ENCODE peak calls at places on chromosomes 7 and 10, in five cellular contexts. O is thoracic aorta, P is H7, Q is mesendoderm, L is dorsolateral prefrontal cortex. D is an unnamed sample.

GRCh38 chr7:106545275-106545674 is 115.7 kb downstream of the CCDC71L start:
- DNase-seq in O (no peak), P (no peak), Q (no peak), L (no peak), D (no peak)

GRCh38 chr10:94803307-94803706 is 40.8 kb downstream of the CYP2C19 start:
- DNase-seq in O (no peak), P (no peak), Q (peak; percentile 61), L (no peak), D (peak; percentile 43)

GRCh38 chr10:110529596-110530011 is 31.9 kb downstream of the DUSP5 start:
- DNase-seq in O (no peak), P (peak; percentile 46), Q (peak; percentile 90), L (no peak), D (peak; percentile 92)

GRCh38 chr10:75428434-75429158 is 2.8 kb upstream of the LRMDA start:
- DNase-seq in O (no peak), P (no peak), Q (no peak), L (no peak), D (peak; percentile 51)

GRCh38 chr7:141584935-141585334 is 33.7 kb downstream of the AGK start:
- DNase-seq in O (no peak), P (peak; percentile 57), Q (peak; percentile 85), L (no peak), D (peak; percentile 65)

GRCh38 chr10:133349577-133350011 is 2.4 kb downstream of the PRAP1 start:
- DNase-seq in O (no peak), P (no peak), Q (no peak), L (no peak), D (no peak)

GRCh38 chr7:99651290-99651689 is 28.5 kb downstream of the CYP3A5 start:
- DNase-seq in O (no peak), P (no peak), Q (no peak), L (no peak), D (no peak)

GRCh38 chr10:3482200-3482993 is 302.6 kb downstream of the KLF6 start:
- DNase-seq in O (peak; percentile 26), P (peak; percentile 53), Q (peak; percentile 77), L (no peak), D (peak; percentile 54)

GRCh38 chr7:70571403-70571911 is 560.5 kb upstream of the GALNT17 start:
- DNase-seq in O (no peak), P (no peak), Q (no peak), L (no peak), D (peak; percentile 49)

GRCh38 chr10:20059084-20059835 is 243.0 kb downstream of the PLXDC2 start:
- DNase-seq in O (no peak), P (no peak), Q (no peak), L (no peak), D (no peak)

GRCh38 chr7:1285556-1286301 is 53.1 kb downstream of the UNCX start:
- DNase-seq in O (no peak), P (no peak), Q (no peak), L (peak; percentile 10), D (no peak)

GRCh38 chr7:151403764-151404163 is 6.1 kb downstream of the WDR86 start:
- DNase-seq in O (no peak), P (peak; percentile 56), Q (no peak), L (no peak), D (peak; percentile 22)

GRCh38 chr7:116930156-116930913 is 23.0 kb upstream of the ST7 start:
- DNase-seq in O (peak; percentile 49), P (peak; percentile 63), Q (peak; percentile 81), L (peak; percentile 87), D (peak; percentile 93)
- H3K4me3 ChIP-seq in O (peak overlapping the region; percentile 42), P (no peak overlapping the region), Q (no peak overlapping the region), L (no peak overlapping the region), D (no peak overlapping the region)

GRCh38 chr7:100753750-100754149 is 20.4 kb downstream of the ZAN start:
- DNase-seq in O (no peak), P (peak; percentile 0), Q (no peak), L (no peak), D (no peak)

DNA sequence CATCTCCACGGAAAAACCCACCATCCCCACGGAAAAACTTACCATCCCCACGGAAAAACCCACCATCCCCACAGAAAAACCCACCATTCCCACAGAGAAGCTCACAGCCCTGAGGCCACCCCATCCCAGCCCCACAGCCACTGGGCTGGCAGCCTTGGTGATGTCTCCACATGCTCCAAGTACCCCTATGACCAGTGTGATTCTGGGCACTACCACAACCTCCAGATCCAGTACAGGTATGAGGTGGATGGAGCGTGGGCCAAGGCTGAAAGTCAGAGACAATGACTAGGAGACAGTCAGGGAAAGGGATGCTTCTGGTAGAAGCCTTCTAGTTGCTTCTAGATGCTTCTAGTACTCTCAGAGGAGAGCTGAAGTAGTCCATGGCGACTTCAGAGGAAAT is 19.6 kb downstream of the ZAN start:
- DNase-seq in O (no peak), P (peak; percentile 7), Q (no peak), L (no peak), D (no peak)
- H3K4me3 ChIP-seq in O (no peak overlapping the region), P (no peak overlapping the region), Q (no peak overlapping the region), L (no peak overlapping the region), D (no peak overlapping the region)

DNA sequence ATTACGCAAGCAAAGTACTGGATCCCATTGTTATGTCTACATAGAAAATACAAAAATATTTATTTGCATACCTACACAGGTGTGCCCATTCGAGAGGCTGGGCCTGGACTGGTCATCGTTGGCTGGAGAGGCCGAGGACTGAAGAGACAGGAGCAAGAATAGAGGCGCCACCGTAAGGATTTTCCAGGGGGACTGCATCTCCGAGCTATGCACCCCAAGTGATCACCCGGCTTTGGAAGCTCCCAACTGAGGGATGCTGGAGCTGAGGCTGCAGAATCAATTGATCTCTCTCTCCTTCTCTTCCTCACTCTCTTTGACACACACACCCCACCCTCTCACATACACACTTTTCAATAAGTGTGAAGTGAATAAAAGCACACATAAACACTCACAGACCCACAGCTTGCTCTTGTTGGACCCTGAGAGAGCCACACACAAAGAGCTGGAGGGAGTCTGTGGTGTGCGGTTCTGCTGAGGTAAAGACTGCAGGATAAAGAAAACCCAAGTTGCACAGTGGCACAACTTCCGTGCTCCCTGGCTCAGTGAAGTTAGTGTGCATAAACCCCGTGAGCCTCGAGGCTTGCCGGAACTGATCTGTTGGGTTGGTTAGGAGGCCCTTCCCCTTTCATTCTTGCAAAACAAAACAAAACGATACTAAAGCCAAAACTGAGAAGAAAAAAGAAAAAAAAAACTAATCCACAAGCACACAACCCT is at the start of gene AOAH:
- DNase-seq in O (no peak), P (no peak), Q (no peak), L (peak; percentile 51), D (no peak)
- H3K4me3 ChIP-seq in O (peak within 1 kb of the TSS; percentile 51), P (no peak within 1 kb of the TSS), Q (no peak within 1 kb of the TSS), L (no peak within 1 kb of the TSS), D (no peak within 1 kb of the TSS)

GRCh38 chr10:123429631-123430257 is 236.4 kb upstream of the GPR26 start:
- DNase-seq in O (no peak), P (no peak), Q (no peak), L (no peak), D (peak; percentile 10)

GRCh38 chr10:123428302-123428701 is 237.9 kb upstream of the GPR26 start:
- DNase-seq in O (no peak), P (no peak), Q (no peak), L (no peak), D (no peak)

GRCh38 chr10:123434435-123435039 is 231.6 kb upstream of the GPR26 start:
- DNase-seq in O (no peak), P (no peak), Q (no peak), L (no peak), D (no peak)

GRCh38 chr10:123433539-123433938 is 232.6 kb upstream of the GPR26 start:
- DNase-seq in O (no peak), P (no peak), Q (no peak), L (no peak), D (no peak)
- H3K4me3 ChIP-seq in O (no peak overlapping the region), P (no peak overlapping the region), Q (no peak overlapping the region), L (no peak overlapping the region), D (no peak overlapping the region)

GRCh38 chr7:25409897-25410635 is 181.8 kb upstream of the NPVF start:
- DNase-seq in O (no peak), P (no peak), Q (no peak), L (no peak), D (no peak)

GRCh38 chr7:25407053-25407452 is 178.8 kb upstream of the NPVF start:
- DNase-seq in O (no peak), P (no peak), Q (no peak), L (no peak), D (no peak)

GRCh38 chr7:25405736-25406135 is 177.4 kb upstream of the NPVF start:
- DNase-seq in O (no peak), P (no peak), Q (no peak), L (no peak), D (no peak)

GRCh38 chr7:25408861-25409260 is 180.6 kb upstream of the NPVF start:
- DNase-seq in O (no peak), P (no peak), Q (no peak), L (no peak), D (no peak)

GRCh38 chr7:25407932-25408480 is 179.7 kb upstream of the NPVF start:
- DNase-seq in O (no peak), P (no peak), Q (peak; percentile 73), L (no peak), D (no peak)
- H3K4me3 ChIP-seq in O (no peak overlapping the region), P (no peak overlapping the region), Q (no peak overlapping the region), L (no peak overlapping the region), D (no peak overlapping the region)

GRCh38 chr7:150338166-150338829 is 3.1 kb downstream of the RARRES2 start:
- DNase-seq in O (no peak), P (peak; percentile 48), Q (no peak), L (no peak), D (no peak)

GRCh38 chr7:150340875-150341262 is 560 bp downstream of the RARRES2 start:
- DNase-seq in O (no peak), P (peak; percentile 68), Q (no peak), L (no peak), D (peak; percentile 58)

GRCh38 chr7:150340024-150340749 is 1.2 kb downstream of the RARRES2 start:
- DNase-seq in O (no peak), P (peak; percentile 78), Q (peak; percentile 66), L (no peak), D (peak; percentile 77)

GRCh38 chr7:150337659-150338081 is 3.8 kb downstream of the RARRES2 start:
- DNase-seq in O (no peak), P (peak; percentile 42), Q (no peak), L (no peak), D (no peak)

GRCh38 chr7:150339369-150339768 is 2.1 kb downstream of the RARRES2 start:
- DNase-seq in O (no peak), P (peak; percentile 12), Q (no peak), L (no peak), D (peak; percentile 44)
- H3K4me3 ChIP-seq in O (no peak overlapping the region), P (no peak overlapping the region), Q (no peak overlapping the region), L (no peak overlapping the region), D (no peak overlapping the region)

DNA sequence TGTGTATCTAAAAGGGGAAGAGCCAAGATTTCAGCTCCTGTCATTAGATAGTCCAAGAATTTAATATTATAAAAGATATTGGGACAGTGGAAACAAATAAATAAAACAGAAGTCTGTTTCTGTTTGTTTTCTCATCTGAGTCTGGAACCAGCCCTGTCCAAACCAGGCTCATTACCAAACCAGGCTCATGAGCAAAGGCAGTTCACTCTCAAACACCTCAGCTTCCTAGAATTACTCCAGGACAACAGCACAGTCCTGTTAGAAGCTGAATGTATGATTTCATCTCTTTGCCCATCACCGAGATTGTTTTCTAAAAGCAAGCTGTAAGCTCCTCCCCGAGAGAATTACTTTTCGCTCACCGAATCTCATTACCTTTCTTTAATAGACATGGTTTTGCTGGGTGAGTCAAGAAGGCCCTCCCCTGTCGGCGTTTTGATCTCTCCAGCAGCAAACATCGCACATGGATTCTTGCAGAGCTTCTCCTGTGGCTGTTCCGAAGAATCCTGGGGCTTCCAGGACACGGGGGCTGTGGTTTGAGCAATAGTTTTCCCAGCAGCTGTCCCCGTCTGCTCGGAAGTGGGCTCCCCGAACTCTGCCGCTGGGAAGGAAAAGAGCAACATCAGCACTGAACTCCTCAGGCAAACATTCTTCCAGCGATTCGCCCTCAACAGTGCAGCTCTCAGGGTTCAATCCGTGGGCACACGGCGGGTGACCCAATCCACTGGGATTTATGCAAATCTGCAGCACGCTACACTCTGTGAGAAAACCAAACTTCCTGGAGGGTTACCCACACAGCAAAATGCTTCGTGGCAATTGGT is 112.5 kb downstream of the SVIL start:
- DNase-seq in O (no peak), P (no peak), Q (no peak), L (no peak), D (no peak)
- H3K4me3 ChIP-seq in O (peak overlapping the region; percentile 33), P (no peak overlapping the region), Q (no peak overlapping the region), L (no peak overlapping the region), D (no peak overlapping the region)